ENCODE peak calls at places on chromosomes 12 and 14, in eight cellular contexts. U is effector CD4-positive, alpha-beta T cell; Y is small intestine; V is glomerular endothelial cell; N is A172; M is SK-N-MC; K is activated CD4-positive, alpha-beta T cell treated with anti-CD3 and anti-CD28 coated beads, Interleukin-2, amount 50 U/mL, for 1 hour; I is activated T-cell treated with anti-CD3 and anti-CD28 coated beads for 48 hours. D is an unnamed sample.

GRCh38 chr12:1835178-1836131 is 15.1 kb downstream of the LRTM2 start:
- DNase-seq in N (no peak), Y (no peak), I (no peak), U (no peak), K (no peak), V (no peak), M (no peak), D (peak)

GRCh38 chr12:28059220-28059619 is 86.7 kb upstream of the PTHLH start:
- DNase-seq in Y (no peak), M (no peak), N (no peak), V (no peak), K (no peak), I (no peak), U (no peak), D (no peak)

GRCh38 chr14:72560331-72560730 is 333.6 kb downstream of the DPF3 start:
- DNase-seq in Y (no peak), N (no peak), M (no peak), V (no peak), I (no peak), K (no peak), U (no peak), D (no peak)

GRCh38 chr12:57190037-57190436 is 26.6 kb upstream of the NXPH4 start:
- DNase-seq in M (no peak), U (no peak), I (no peak), V (no peak), N (no peak), K (no peak), Y (no peak), D (no peak)

GRCh38 chr14:83101855-83102254 is 1568.2 kb upstream of the SEL1L start:
- DNase-seq in N (no peak), M (no peak), I (no peak), V (no peak), U (no peak), K (no peak), Y (no peak), D (no peak)

GRCh38 chr12:18165422-18165871 is 75.5 kb upstream of the RERGL start:
- DNase-seq in K (no peak), U (no peak), Y (peak), M (no peak), V (no peak), N (peak), I (no peak), D (no peak)

GRCh38 chr12:4274396-4274959 is 916 bp downstream of the CCND2 start:
- DNase-seq in K (no peak), V (no peak), N (no peak), I (no peak), Y (peak), M (no peak), U (no peak), D (no peak)

GRCh38 chr12:54749191-54749818 is 101.1 kb upstream of the DCD start:
- DNase-seq in K (peak), U (peak), N (peak), V (peak), M (peak), I (no peak), Y (peak), D (no peak)

GRCh38 chr12:112243255-112243965 is 118.0 kb downstream of the TRAFD1 start:
- DNase-seq in M (no peak), N (no peak), Y (no peak), K (no peak), V (no peak), I (no peak), U (no peak), D (no peak)

GRCh38 chr14:99768381-99768780 is 24.8 kb upstream of the EML1 start:
- DNase-seq in I (no peak), Y (no peak), M (no peak), K (no peak), U (no peak), V (no peak), N (no peak), D (peak)